ENCODE peak calls at places on chromosome 5, in nine cellular contexts. X is DND-41, M is psoas muscle, R is SJCRH30, U is ascending aorta, V is cardiac muscle cell, E is mammary epithelial cell, S is HepG2, G is stomach. P is an unnamed sample.

GRCh38 chr5:84191296-84191695 is 193.4 kb downstream of the EDIL3 start:
- DNase-seq in X (no peak), M (no peak), R (peak; percentile 75), U (no peak), V (peak; percentile 30), E (no peak), S (no peak), G (no peak), P (no peak)

GRCh38 chr5:172664018-172664417 is 23.0 kb downstream of the NEURL1B start:
- DNase-seq in X (no peak), M (no peak), R (no peak), U (no peak), V (no peak), E (no peak), S (no peak), G (no peak), P (no peak)

GRCh38 chr5:119347574-119347973 is 8.2 kb upstream of the TNFAIP8 start:
- DNase-seq in X (no peak), M (no peak), R (no peak), U (no peak), V (no peak), E (no peak), S (no peak), G (no peak), P (no peak)

GRCh38 chr5:106154280-106154716 is 1516.4 kb downstream of the EFNA5 start:
- DNase-seq in X (no peak), M (no peak), R (no peak), U (no peak), V (no peak), E (no peak), S (no peak), G (no peak), P (no peak)

GRCh38 chr5:158942217-158942616 is 157.5 kb downstream of the EBF1 start:
- DNase-seq in X (no peak), M (no peak), R (no peak), U (no peak), V (no peak), E (no peak), S (no peak), G (no peak), P (no peak)

GRCh38 chr5:135565691-135566421 is 12.9 kb downstream of the CXCL14 start:
- DNase-seq in X (peak; percentile 75), M (peak; percentile 88), R (peak; percentile 64), U (peak; percentile 77), V (peak; percentile 71), E (peak; percentile 26), S (peak; percentile 42), G (peak; percentile 82), P (peak; percentile 41)

GRCh38 chr5:14400085-14400484 is 181.5 kb upstream of the OTULINL start:
- DNase-seq in X (no peak), M (no peak), R (no peak), U (no peak), V (peak; percentile 55), E (no peak), S (no peak), G (no peak), P (no peak)

GRCh38 chr5:160466889-160467554 is 45.4 kb downstream of the PTTG1 start:
- DNase-seq in X (no peak), M (no peak), R (no peak), U (no peak), V (peak; percentile 74), E (no peak), S (peak; percentile 80), G (no peak), P (no peak)

GRCh38 chr5:61307196-61307590 is 24.9 kb upstream of the ZSWIM6 start:
- DNase-seq in X (no peak), M (no peak), R (no peak), U (no peak), V (no peak), E (no peak), S (no peak), G (no peak), P (no peak)

GRCh38 chr5:115396698-115397097 is 100.2 kb upstream of the CCDC112 start:
- DNase-seq in X (no peak), M (no peak), R (no peak), U (no peak), V (peak; percentile 65), E (no peak), S (no peak), G (no peak), P (no peak)

GRCh38 chr5:54701179-54701578 is 183.6 kb downstream of the SNX18 start:
- DNase-seq in X (no peak), M (no peak), R (peak; percentile 75), U (peak; percentile 95), V (peak; percentile 97), E (peak; percentile 91), S (no peak), G (no peak), P (no peak)

GRCh38 chr5:177330991-177331837 is 19.5 kb upstream of the MXD3 start:
- DNase-seq in X (no peak), M (no peak), R (no peak), U (no peak), V (no peak), E (no peak), S (no peak), G (no peak), P (no peak)

GRCh38 chr5:67774796-67775195 is 440.8 kb upstream of the PIK3R1 start:
- DNase-seq in X (no peak), M (no peak), R (no peak), U (no peak), V (no peak), E (no peak), S (no peak), G (no peak), P (no peak)

GRCh38 chr5:111129938-111130337 is 37.8 kb downstream of the WDR36 start:
- DNase-seq in X (no peak), M (no peak), R (no peak), U (no peak), V (peak; percentile 65), E (peak; percentile 12), S (no peak), G (no peak), P (no peak)

GRCh38 chr5:80957031-80957761 is 3.0 kb upstream of the RASGRF2 start:
- DNase-seq in X (no peak), M (no peak), R (peak; percentile 53), U (no peak), V (no peak), E (no peak), S (peak; percentile 90), G (no peak), P (no peak)

GRCh38 chr5:69113851-69114250 is 20.0 kb downstream of the SLC30A5 start:
- DNase-seq in X (no peak), M (no peak), R (no peak), U (no peak), V (no peak), E (no peak), S (no peak), G (no peak), P (no peak)
- H3K36me3 ChIP-seq in X (peaks cover 75% of the 10 kb centered on the region), M (peaks cover 3% of the 10 kb centered on the region), R (peaks cover 69% of the 10 kb centered on the region), U (peaks cover 48% of the 10 kb centered on the region), V (peaks cover 48% of the 10 kb centered on the region), E (peaks cover 34% of the 10 kb centered on the region), S (peaks cover 48% of the 10 kb centered on the region), G (peaks cover 94% of the 10 kb centered on the region), P (peaks cover 23% of the 10 kb centered on the region)

GRCh38 chr5:72857396-72857795 is 40.9 kb downstream of the TNPO1 start:
- DNase-seq in X (no peak), M (no peak), R (no peak), U (no peak), V (no peak), E (no peak), S (no peak), G (no peak), P (no peak)
- H3K36me3 ChIP-seq in X (peaks cover 87% of the 10 kb centered on the region), M (peaks cover 6% of the 10 kb centered on the region), R (peaks cover 91% of the 10 kb centered on the region), U (peaks cover 14% of the 10 kb centered on the region), V (peaks cover 29% of the 10 kb centered on the region), E (peaks cover 54% of the 10 kb centered on the region), S (peaks cover 69% of the 10 kb centered on the region), G (peaks cover 60% of the 10 kb centered on the region), P (peaks cover 22% of the 10 kb centered on the region)

GRCh38 chr5:179867079-179867465 is 8.5 kb upstream of the MRNIP start:
- DNase-seq in X (no peak), M (no peak), R (no peak), U (no peak), V (no peak), E (no peak), S (no peak), G (no peak), P (no peak)
- H3K36me3 ChIP-seq in X (peaks cover 88% of the 10 kb centered on the region), M (peaks cover 14% of the 10 kb centered on the region), R (peaks cover 23% of the 10 kb centered on the region), U (peaks cover 74% of the 10 kb centered on the region), V (peaks cover 14% of the 10 kb centered on the region), E (peaks cover 17% of the 10 kb centered on the region), S (peaks cover 42% of the 10 kb centered on the region), G (peaks cover 97% of the 10 kb centered on the region), P (peaks cover 9% of the 10 kb centered on the region)

GRCh38 chr5:147276497-147276896 is 41.7 kb downstream of the STK32A start:
- DNase-seq in X (no peak), M (no peak), R (no peak), U (no peak), V (no peak), E (no peak), S (no peak), G (no peak), P (no peak)
- H3K36me3 ChIP-seq in X (no peaks in the 10 kb centered on the region), M (no peaks in the 10 kb centered on the region), R (no peaks in the 10 kb centered on the region), U (no peaks in the 10 kb centered on the region), V (no peaks in the 10 kb centered on the region), E (no peaks in the 10 kb centered on the region), S (no peaks in the 10 kb centered on the region), G (no peaks in the 10 kb centered on the region), P (no peaks in the 10 kb centered on the region)

GRCh38 chr5:134541736-134542376 is 16.4 kb downstream of the JADE2 start:
- DNase-seq in X (no peak), M (no peak), R (peak; percentile 68), U (no peak), V (peak; percentile 81), E (no peak), S (no peak), G (peak; percentile 48), P (no peak)
- H3K36me3 ChIP-seq in X (peaks cover 85% of the 10 kb centered on the region), M (no peaks in the 10 kb centered on the region), R (no peaks in the 10 kb centered on the region), U (peaks cover 44% of the 10 kb centered on the region), V (no peaks in the 10 kb centered on the region), E (peaks cover 16% of the 10 kb centered on the region), S (peaks cover 47% of the 10 kb centered on the region), G (peaks cover 94% of the 10 kb centered on the region), P (peaks cover 51% of the 10 kb centered on the region)

GRCh38 chr5:150035139-150035893 is 34.8 kb downstream of the HMGXB3 start:
- DNase-seq in X (no peak), M (no peak), R (no peak), U (no peak), V (no peak), E (no peak), S (no peak), G (no peak), P (no peak)
- H3K36me3 ChIP-seq in X (peaks cover 96% of the 10 kb centered on the region), M (peaks cover 44% of the 10 kb centered on the region), R (peaks cover 74% of the 10 kb centered on the region), U (peaks cover 55% of the 10 kb centered on the region), V (peaks cover 43% of the 10 kb centered on the region), E (peaks cover 52% of the 10 kb centered on the region), S (peaks cover 94% of the 10 kb centered on the region), G (peaks cover 97% of the 10 kb centered on the region), P (peaks cover 75% of the 10 kb centered on the region)